ENCODE peak calls at places on chromosomes 1 and 21, in eight cellular contexts. One of them, this sample, is unnamed.

GRCh38 chr1:62139410-62139809 is 55.2 kb upstream of the L1TD1 start:
- DNase-seq in T-helper 17 cell: no peak
- DNase-seq in mucosa of gallbladder: no peak
- DNase-seq in NCI-H524 treated with DMSO at 0.1 percent for 48 hours: no peak
- DNase-seq in stimulated activated CD4-positive, alpha-beta T cell treated with anti-CD3 and anti-CD28 coated beads, Interleukin-4, amount 100 ng/mL, for 48 hours: no peak
- DNase-seq in WTC11: no peak
- DNase-seq in spleen: no peak
- DNase-seq in uterus: no peak
- DNase-seq in this sample: no peak

GRCh38 chr1:212600980-212601379 is 7.6 kb upstream of the ATF3 start:
- DNase-seq in T-helper 17 cell: no peak
- DNase-seq in mucosa of gallbladder: no peak
- DNase-seq in NCI-H524 treated with DMSO at 0.1 percent for 48 hours: no peak
- DNase-seq in stimulated activated CD4-positive, alpha-beta T cell treated with anti-CD3 and anti-CD28 coated beads, Interleukin-4, amount 100 ng/mL, for 48 hours: no peak
- DNase-seq in WTC11: no peak
- DNase-seq in spleen: no peak
- DNase-seq in uterus: no peak
- DNase-seq in this sample: no peak

GRCh38 chr1:239952348-239953307 is 139.1 kb upstream of the FMN2 start:
- DNase-seq in T-helper 17 cell: no peak
- DNase-seq in mucosa of gallbladder: peak; percentile 42
- DNase-seq in NCI-H524 treated with DMSO at 0.1 percent for 48 hours: no peak
- DNase-seq in stimulated activated CD4-positive, alpha-beta T cell treated with anti-CD3 and anti-CD28 coated beads, Interleukin-4, amount 100 ng/mL, for 48 hours: no peak
- DNase-seq in WTC11: peak; percentile 60
- DNase-seq in spleen: no peak
- DNase-seq in uterus: no peak
- DNase-seq in this sample: no peak

GRCh38 chr1:66831529-66832239 is 30.6 kb upstream of the INSL5 start:
- DNase-seq in T-helper 17 cell: no peak
- DNase-seq in mucosa of gallbladder: no peak
- DNase-seq in NCI-H524 treated with DMSO at 0.1 percent for 48 hours: no peak
- DNase-seq in stimulated activated CD4-positive, alpha-beta T cell treated with anti-CD3 and anti-CD28 coated beads, Interleukin-4, amount 100 ng/mL, for 48 hours: no peak
- DNase-seq in WTC11: no peak
- DNase-seq in spleen: no peak
- DNase-seq in uterus: no peak
- DNase-seq in this sample: no peak

GRCh38 chr1:101183388-101183699 is 53.5 kb upstream of the S1PR1 start:
- DNase-seq in T-helper 17 cell: no peak
- DNase-seq in mucosa of gallbladder: no peak
- DNase-seq in NCI-H524 treated with DMSO at 0.1 percent for 48 hours: no peak
- DNase-seq in stimulated activated CD4-positive, alpha-beta T cell treated with anti-CD3 and anti-CD28 coated beads, Interleukin-4, amount 100 ng/mL, for 48 hours: no peak
- DNase-seq in WTC11: no peak
- DNase-seq in spleen: no peak
- DNase-seq in uterus: no peak
- DNase-seq in this sample: no peak

GRCh38 chr21:41147979-41148355 is 20.0 kb upstream of the BACE2 start:
- DNase-seq in T-helper 17 cell: no peak
- DNase-seq in mucosa of gallbladder: no peak
- DNase-seq in NCI-H524 treated with DMSO at 0.1 percent for 48 hours: no peak
- DNase-seq in stimulated activated CD4-positive, alpha-beta T cell treated with anti-CD3 and anti-CD28 coated beads, Interleukin-4, amount 100 ng/mL, for 48 hours: no peak
- DNase-seq in WTC11: no peak
- DNase-seq in spleen: no peak
- DNase-seq in uterus: no peak
- DNase-seq in this sample: no peak

GRCh38 chr1:39378377-39378776 is 113.1 kb upstream of the BMP8A start:
- DNase-seq in T-helper 17 cell: no peak
- DNase-seq in mucosa of gallbladder: no peak
- DNase-seq in NCI-H524 treated with DMSO at 0.1 percent for 48 hours: no peak
- DNase-seq in stimulated activated CD4-positive, alpha-beta T cell treated with anti-CD3 and anti-CD28 coated beads, Interleukin-4, amount 100 ng/mL, for 48 hours: no peak
- DNase-seq in WTC11: peak; percentile 26
- DNase-seq in spleen: no peak
- DNase-seq in uterus: no peak
- DNase-seq in this sample: peak; percentile 29

GRCh38 chr1:156493749-156494148 is 6.8 kb downstream of the MEF2D start:
- DNase-seq in T-helper 17 cell: no peak
- DNase-seq in mucosa of gallbladder: no peak
- DNase-seq in NCI-H524 treated with DMSO at 0.1 percent for 48 hours: no peak
- DNase-seq in stimulated activated CD4-positive, alpha-beta T cell treated with anti-CD3 and anti-CD28 coated beads, Interleukin-4, amount 100 ng/mL, for 48 hours: no peak
- DNase-seq in WTC11: no peak
- DNase-seq in spleen: no peak
- DNase-seq in uterus: no peak
- DNase-seq in this sample: peak; percentile 80

GRCh38 chr21:28136687-28137086 is 856.0 kb downstream of the LTN1 start:
- DNase-seq in T-helper 17 cell: no peak
- DNase-seq in mucosa of gallbladder: no peak
- DNase-seq in NCI-H524 treated with DMSO at 0.1 percent for 48 hours: no peak
- DNase-seq in stimulated activated CD4-positive, alpha-beta T cell treated with anti-CD3 and anti-CD28 coated beads, Interleukin-4, amount 100 ng/mL, for 48 hours: no peak
- DNase-seq in WTC11: no peak
- DNase-seq in spleen: no peak
- DNase-seq in uterus: no peak
- DNase-seq in this sample: no peak

GRCh38 chr1:27745466-27745865 is 19.7 kb downstream of the FAM76A start:
- DNase-seq in T-helper 17 cell: no peak
- DNase-seq in mucosa of gallbladder: no peak
- DNase-seq in NCI-H524 treated with DMSO at 0.1 percent for 48 hours: no peak
- DNase-seq in stimulated activated CD4-positive, alpha-beta T cell treated with anti-CD3 and anti-CD28 coated beads, Interleukin-4, amount 100 ng/mL, for 48 hours: no peak
- DNase-seq in WTC11: no peak
- DNase-seq in spleen: no peak
- DNase-seq in uterus: no peak
- DNase-seq in this sample: no peak

GRCh38 chr1:107122241-107122640 is 18.6 kb upstream of the NTNG1 start:
- DNase-seq in T-helper 17 cell: no peak
- DNase-seq in mucosa of gallbladder: no peak
- DNase-seq in NCI-H524 treated with DMSO at 0.1 percent for 48 hours: no peak
- DNase-seq in stimulated activated CD4-positive, alpha-beta T cell treated with anti-CD3 and anti-CD28 coated beads, Interleukin-4, amount 100 ng/mL, for 48 hours: no peak
- DNase-seq in WTC11: no peak
- DNase-seq in spleen: no peak
- DNase-seq in uterus: no peak
- DNase-seq in this sample: no peak

GRCh38 chr1:58881471-58881994 is 97.7 kb upstream of the JUN start:
- DNase-seq in T-helper 17 cell: no peak
- DNase-seq in mucosa of gallbladder: peak; percentile 71
- DNase-seq in NCI-H524 treated with DMSO at 0.1 percent for 48 hours: no peak
- DNase-seq in stimulated activated CD4-positive, alpha-beta T cell treated with anti-CD3 and anti-CD28 coated beads, Interleukin-4, amount 100 ng/mL, for 48 hours: no peak
- DNase-seq in WTC11: no peak
- DNase-seq in spleen: no peak
- DNase-seq in uterus: no peak
- DNase-seq in this sample: no peak

GRCh38 chr1:111980684-111981083 is 8.8 kb downstream of the KCND3 start:
- DNase-seq in T-helper 17 cell: no peak
- DNase-seq in mucosa of gallbladder: no peak
- DNase-seq in NCI-H524 treated with DMSO at 0.1 percent for 48 hours: no peak
- DNase-seq in stimulated activated CD4-positive, alpha-beta T cell treated with anti-CD3 and anti-CD28 coated beads, Interleukin-4, amount 100 ng/mL, for 48 hours: no peak
- DNase-seq in WTC11: no peak
- DNase-seq in spleen: no peak
- DNase-seq in uterus: no peak
- DNase-seq in this sample: no peak

GRCh38 chr1:25580933-25581332 is 35.7 kb upstream of the MAN1C1 start:
- DNase-seq in T-helper 17 cell: no peak
- DNase-seq in mucosa of gallbladder: no peak
- DNase-seq in NCI-H524 treated with DMSO at 0.1 percent for 48 hours: no peak
- DNase-seq in stimulated activated CD4-positive, alpha-beta T cell treated with anti-CD3 and anti-CD28 coated beads, Interleukin-4, amount 100 ng/mL, for 48 hours: no peak
- DNase-seq in WTC11: peak; percentile 51
- DNase-seq in spleen: peak; percentile 65
- DNase-seq in uterus: no peak
- DNase-seq in this sample: peak; percentile 55

GRCh38 chr1:18599096-18599495 is 31.6 kb upstream of the PAX7 start:
- DNase-seq in T-helper 17 cell: no peak
- DNase-seq in mucosa of gallbladder: no peak
- DNase-seq in NCI-H524 treated with DMSO at 0.1 percent for 48 hours: no peak
- DNase-seq in stimulated activated CD4-positive, alpha-beta T cell treated with anti-CD3 and anti-CD28 coated beads, Interleukin-4, amount 100 ng/mL, for 48 hours: no peak
- DNase-seq in WTC11: no peak
- DNase-seq in spleen: no peak
- DNase-seq in uterus: peak; percentile 29
- DNase-seq in this sample: no peak

GRCh38 chr1:162485236-162485635 is 12.4 kb upstream of the UHMK1 start:
- DNase-seq in T-helper 17 cell: no peak
- DNase-seq in mucosa of gallbladder: no peak
- DNase-seq in NCI-H524 treated with DMSO at 0.1 percent for 48 hours: no peak
- DNase-seq in stimulated activated CD4-positive, alpha-beta T cell treated with anti-CD3 and anti-CD28 coated beads, Interleukin-4, amount 100 ng/mL, for 48 hours: no peak
- DNase-seq in WTC11: no peak
- DNase-seq in spleen: no peak
- DNase-seq in uterus: no peak
- DNase-seq in this sample: no peak

GRCh38 chr1:203076031-203076511 is 9.7 kb downstream of the MYOG start:
- DNase-seq in T-helper 17 cell: no peak
- DNase-seq in mucosa of gallbladder: no peak
- DNase-seq in NCI-H524 treated with DMSO at 0.1 percent for 48 hours: no peak
- DNase-seq in stimulated activated CD4-positive, alpha-beta T cell treated with anti-CD3 and anti-CD28 coated beads, Interleukin-4, amount 100 ng/mL, for 48 hours: no peak
- DNase-seq in WTC11: peak; percentile 26
- DNase-seq in spleen: peak; percentile 83
- DNase-seq in uterus: no peak
- DNase-seq in this sample: no peak

GRCh38 chr21:46418265-46418946 is 40.3 kb upstream of the DIP2A start:
- DNase-seq in T-helper 17 cell: no peak
- DNase-seq in mucosa of gallbladder: no peak
- DNase-seq in NCI-H524 treated with DMSO at 0.1 percent for 48 hours: no peak
- DNase-seq in stimulated activated CD4-positive, alpha-beta T cell treated with anti-CD3 and anti-CD28 coated beads, Interleukin-4, amount 100 ng/mL, for 48 hours: no peak
- DNase-seq in WTC11: no peak
- DNase-seq in spleen: no peak
- DNase-seq in uterus: no peak
- DNase-seq in this sample: no peak

GRCh38 chr1:46343705-46344104 is 3.1 kb downstream of the NSUN4 start:
- DNase-seq in T-helper 17 cell: no peak
- DNase-seq in mucosa of gallbladder: no peak
- DNase-seq in NCI-H524 treated with DMSO at 0.1 percent for 48 hours: no peak
- DNase-seq in stimulated activated CD4-positive, alpha-beta T cell treated with anti-CD3 and anti-CD28 coated beads, Interleukin-4, amount 100 ng/mL, for 48 hours: no peak
- DNase-seq in WTC11: no peak
- DNase-seq in spleen: no peak
- DNase-seq in uterus: no peak
- DNase-seq in this sample: no peak

GRCh38 chr1:54336121-54336520 is 70.1 kb downstream of the SSBP3 start:
- DNase-seq in T-helper 17 cell: no peak
- DNase-seq in mucosa of gallbladder: no peak
- DNase-seq in NCI-H524 treated with DMSO at 0.1 percent for 48 hours: no peak
- DNase-seq in stimulated activated CD4-positive, alpha-beta T cell treated with anti-CD3 and anti-CD28 coated beads, Interleukin-4, amount 100 ng/mL, for 48 hours: no peak
- DNase-seq in WTC11: no peak
- DNase-seq in spleen: no peak
- DNase-seq in uterus: no peak
- DNase-seq in this sample: no peak

GRCh38 chr1:111836111-111836510 is 80.4 kb downstream of the DDX20 start:
- DNase-seq in T-helper 17 cell: no peak
- DNase-seq in mucosa of gallbladder: no peak
- DNase-seq in NCI-H524 treated with DMSO at 0.1 percent for 48 hours: no peak
- DNase-seq in stimulated activated CD4-positive, alpha-beta T cell treated with anti-CD3 and anti-CD28 coated beads, Interleukin-4, amount 100 ng/mL, for 48 hours: no peak
- DNase-seq in WTC11: no peak
- DNase-seq in spleen: peak; percentile 42
- DNase-seq in uterus: no peak
- DNase-seq in this sample: no peak

GRCh38 chr1:240691521-240692338 is 79.8 kb upstream of the GREM2 start:
- DNase-seq in T-helper 17 cell: no peak
- DNase-seq in mucosa of gallbladder: peak; percentile 27
- DNase-seq in NCI-H524 treated with DMSO at 0.1 percent for 48 hours: no peak
- DNase-seq in stimulated activated CD4-positive, alpha-beta T cell treated with anti-CD3 and anti-CD28 coated beads, Interleukin-4, amount 100 ng/mL, for 48 hours: no peak
- DNase-seq in WTC11: peak; percentile 50
- DNase-seq in spleen: no peak
- DNase-seq in uterus: peak; percentile 22
- DNase-seq in this sample: no peak

GRCh38 chr1:108815566-108815965 is 41.3 kb downstream of the AKNAD1 start:
- DNase-seq in T-helper 17 cell: no peak
- DNase-seq in mucosa of gallbladder: no peak
- DNase-seq in NCI-H524 treated with DMSO at 0.1 percent for 48 hours: no peak
- DNase-seq in stimulated activated CD4-positive, alpha-beta T cell treated with anti-CD3 and anti-CD28 coated beads, Interleukin-4, amount 100 ng/mL, for 48 hours: no peak
- DNase-seq in WTC11: no peak
- DNase-seq in spleen: no peak
- DNase-seq in uterus: no peak
- DNase-seq in this sample: no peak

GRCh38 chr1:244970236-244970652 is 105.9 kb upstream of the HNRNPU start:
- DNase-seq in T-helper 17 cell: no peak
- DNase-seq in mucosa of gallbladder: no peak
- DNase-seq in NCI-H524 treated with DMSO at 0.1 percent for 48 hours: peak; percentile 34
- DNase-seq in stimulated activated CD4-positive, alpha-beta T cell treated with anti-CD3 and anti-CD28 coated beads, Interleukin-4, amount 100 ng/mL, for 48 hours: peak; percentile 67
- DNase-seq in WTC11: peak; percentile 83
- DNase-seq in spleen: peak; percentile 96
- DNase-seq in uterus: no peak
- DNase-seq in this sample: peak; percentile 80

GRCh38 chr21:34782666-34783365 is 114.0 kb downstream of the CLIC6 start:
- DNase-seq in T-helper 17 cell: no peak
- DNase-seq in mucosa of gallbladder: peak; percentile 7
- DNase-seq in NCI-H524 treated with DMSO at 0.1 percent for 48 hours: peak; percentile 76
- DNase-seq in stimulated activated CD4-positive, alpha-beta T cell treated with anti-CD3 and anti-CD28 coated beads, Interleukin-4, amount 100 ng/mL, for 48 hours: no peak
- DNase-seq in WTC11: no peak
- DNase-seq in spleen: no peak
- DNase-seq in uterus: no peak
- DNase-seq in this sample: no peak

GRCh38 chr1:77030401-77031100 is 163.3 kb downstream of the ST6GALNAC5 start:
- DNase-seq in T-helper 17 cell: no peak
- DNase-seq in mucosa of gallbladder: no peak
- DNase-seq in NCI-H524 treated with DMSO at 0.1 percent for 48 hours: no peak
- DNase-seq in stimulated activated CD4-positive, alpha-beta T cell treated with anti-CD3 and anti-CD28 coated beads, Interleukin-4, amount 100 ng/mL, for 48 hours: no peak
- DNase-seq in WTC11: no peak
- DNase-seq in spleen: no peak
- DNase-seq in uterus: no peak
- DNase-seq in this sample: no peak

GRCh38 chr1:200836213-200836612 is 36.6 kb upstream of the GPR25 start:
- DNase-seq in T-helper 17 cell: no peak
- DNase-seq in mucosa of gallbladder: no peak
- DNase-seq in NCI-H524 treated with DMSO at 0.1 percent for 48 hours: no peak
- DNase-seq in stimulated activated CD4-positive, alpha-beta T cell treated with anti-CD3 and anti-CD28 coated beads, Interleukin-4, amount 100 ng/mL, for 48 hours: no peak
- DNase-seq in WTC11: no peak
- DNase-seq in spleen: no peak
- DNase-seq in uterus: no peak
- DNase-seq in this sample: no peak

GRCh38 chr1:61334718-61335589 is 252.6 kb downstream of the NFIA start:
- DNase-seq in T-helper 17 cell: no peak
- DNase-seq in mucosa of gallbladder: no peak
- DNase-seq in NCI-H524 treated with DMSO at 0.1 percent for 48 hours: no peak
- DNase-seq in stimulated activated CD4-positive, alpha-beta T cell treated with anti-CD3 and anti-CD28 coated beads, Interleukin-4, amount 100 ng/mL, for 48 hours: no peak
- DNase-seq in WTC11: no peak
- DNase-seq in spleen: no peak
- DNase-seq in uterus: peak; percentile 68
- DNase-seq in this sample: no peak

GRCh38 chr1:21911205-21912001 is 25.7 kb downstream of the HSPG2 start:
- DNase-seq in T-helper 17 cell: no peak
- DNase-seq in mucosa of gallbladder: no peak
- DNase-seq in NCI-H524 treated with DMSO at 0.1 percent for 48 hours: no peak
- DNase-seq in stimulated activated CD4-positive, alpha-beta T cell treated with anti-CD3 and anti-CD28 coated beads, Interleukin-4, amount 100 ng/mL, for 48 hours: no peak
- DNase-seq in WTC11: no peak
- DNase-seq in spleen: no peak
- DNase-seq in uterus: peak; percentile 83
- DNase-seq in this sample: no peak

GRCh38 chr1:117576236-117576635 is 29.6 kb upstream of the TENT5C start:
- DNase-seq in T-helper 17 cell: no peak
- DNase-seq in mucosa of gallbladder: no peak
- DNase-seq in NCI-H524 treated with DMSO at 0.1 percent for 48 hours: no peak
- DNase-seq in stimulated activated CD4-positive, alpha-beta T cell treated with anti-CD3 and anti-CD28 coated beads, Interleukin-4, amount 100 ng/mL, for 48 hours: no peak
- DNase-seq in WTC11: no peak
- DNase-seq in spleen: peak; percentile 54
- DNase-seq in uterus: no peak
- DNase-seq in this sample: no peak

GRCh38 chr21:37623689-37624088 is 257.1 kb downstream of the DYRK1A start:
- DNase-seq in T-helper 17 cell: no peak
- DNase-seq in mucosa of gallbladder: no peak
- DNase-seq in NCI-H524 treated with DMSO at 0.1 percent for 48 hours: no peak
- DNase-seq in stimulated activated CD4-positive, alpha-beta T cell treated with anti-CD3 and anti-CD28 coated beads, Interleukin-4, amount 100 ng/mL, for 48 hours: no peak
- DNase-seq in WTC11: no peak
- DNase-seq in spleen: no peak
- DNase-seq in uterus: no peak
- DNase-seq in this sample: no peak

GRCh38 chr1:180838535-180838934 is 74.2 kb upstream of the KIAA1614 start:
- DNase-seq in T-helper 17 cell: no peak
- DNase-seq in mucosa of gallbladder: no peak
- DNase-seq in NCI-H524 treated with DMSO at 0.1 percent for 48 hours: no peak
- DNase-seq in stimulated activated CD4-positive, alpha-beta T cell treated with anti-CD3 and anti-CD28 coated beads, Interleukin-4, amount 100 ng/mL, for 48 hours: no peak
- DNase-seq in WTC11: no peak
- DNase-seq in spleen: no peak
- DNase-seq in uterus: no peak
- DNase-seq in this sample: no peak

GRCh38 chr1:2969011-2969869 is 52.0 kb upstream of the ACTRT2 start:
- DNase-seq in T-helper 17 cell: no peak
- DNase-seq in mucosa of gallbladder: no peak
- DNase-seq in NCI-H524 treated with DMSO at 0.1 percent for 48 hours: no peak
- DNase-seq in stimulated activated CD4-positive, alpha-beta T cell treated with anti-CD3 and anti-CD28 coated beads, Interleukin-4, amount 100 ng/mL, for 48 hours: no peak
- DNase-seq in WTC11: no peak
- DNase-seq in spleen: peak; percentile 56
- DNase-seq in uterus: no peak
- DNase-seq in this sample: no peak